ENCODE peak calls at places on chromosomes 7 and 10, in ten cellular contexts. K is NCI-H460; B is HTR-8/SVneo; H is lung microvascular endothelial cell; P is AG10803; V is GM10248; T is natural killer cell treated with Interleukin-12 subunit alpha and Interleukin-12 subunit beta and Interleukin-15 and Interleukin-18, amount 100 ng/mL, for 72 hours; M is hypothalamus; Z is kidney; C is fibroblast of lung. L is an unnamed sample.

GRCh38 chr7:50690541-50691011 is 92.1 kb downstream of the GRB10 start:
- DNase-seq in K (no peak), B (no peak), H (no peak), P (no peak), V (no peak), T (no peak), M (no peak), Z (no peak), C (no peak), L (no peak)

GRCh38 chr7:139561-140243 is 52.7 kb upstream of the FAM20C start:
- DNase-seq in K (no peak), B (no peak), H (no peak), P (no peak), V (no peak), T (no peak), M (no peak), Z (no peak), C (no peak), L (no peak)

GRCh38 chr10:8873310-8873709 is 818.8 kb downstream of the GATA3 start:
- DNase-seq in K (no peak), B (peak; percentile 15), H (no peak), P (no peak), V (no peak), T (no peak), M (no peak), Z (no peak), C (no peak), L (no peak)

GRCh38 chr7:41874206-41874770 is 171.4 kb upstream of the INHBA start:
- DNase-seq in K (no peak), B (no peak), H (no peak), P (peak; percentile 26), V (no peak), T (no peak), M (no peak), Z (no peak), C (no peak), L (no peak)

GRCh38 chr7:20399516-20399915 is 68.8 kb downstream of the ITGB8 start:
- DNase-seq in K (no peak), B (no peak), H (no peak), P (no peak), V (no peak), T (no peak), M (no peak), Z (no peak), C (no peak), L (no peak)

GRCh38 chr7:51029131-51029530 is 246.4 kb upstream of the GRB10 start:
- DNase-seq in K (no peak), B (no peak), H (peak; percentile 15), P (no peak), V (no peak), T (no peak), M (no peak), Z (no peak), C (no peak), L (no peak)

GRCh38 chr10:3215336-3215860 is 42.8 kb upstream of the PITRM1 start:
- DNase-seq in K (no peak), B (no peak), H (no peak), P (no peak), V (no peak), T (no peak), M (peak; percentile 22), Z (no peak), C (no peak), L (no peak)

GRCh38 chr10:133420579-133420978 is 3.8 kb downstream of the SPRN start:
- DNase-seq in K (no peak), B (no peak), H (no peak), P (no peak), V (no peak), T (no peak), M (no peak), Z (no peak), C (no peak), L (no peak)

GRCh38 chr7:84509522-84509921 is 314.9 kb upstream of the SEMA3A start:
- DNase-seq in K (no peak), B (no peak), H (no peak), P (no peak), V (no peak), T (no peak), M (no peak), Z (no peak), C (peak; percentile 39), L (no peak)

GRCh38 chr7:105625986-105626385 is 44.7 kb upstream of the EFCAB10 start:
- DNase-seq in K (no peak), B (no peak), H (no peak), P (no peak), V (no peak), T (no peak), M (no peak), Z (no peak), C (no peak), L (no peak)

GRCh38 chr10:78856421-78856820 is 212.3 kb upstream of the ZMIZ1 start:
- DNase-seq in K (no peak), B (no peak), H (no peak), P (no peak), V (no peak), T (no peak), M (peak; percentile 91), Z (peak; percentile 85), C (peak; percentile 44), L (no peak)

GRCh38 chr10:112271982-112272381 is 11.2 kb upstream of the TECTB start:
- DNase-seq in K (no peak), B (no peak), H (no peak), P (peak; percentile 95), V (no peak), T (no peak), M (no peak), Z (no peak), C (peak; percentile 67), L (no peak)

GRCh38 chr10:2828741-2829140 is 238.6 kb upstream of the PFKP start:
- DNase-seq in K (no peak), B (no peak), H (no peak), P (no peak), V (no peak), T (no peak), M (no peak), Z (no peak), C (no peak), L (no peak)

GRCh38 chr7:139430443-139430842 is 53.0 kb downstream of the KLRG2 start:
- DNase-seq in K (no peak), B (no peak), H (no peak), P (no peak), V (no peak), T (no peak), M (no peak), Z (no peak), C (no peak), L (no peak)

GRCh38 chr7:102273749-102274712 is 12.6 kb upstream of the SH2B2 start:
- DNase-seq in K (peak; percentile 58), B (peak; percentile 94), H (no peak), P (peak; percentile 53), V (no peak), T (no peak), M (no peak), Z (peak; percentile 73), C (peak; percentile 78), L (no peak)

GRCh38 chr10:62437696-62438095 is 63.5 kb downstream of the ZNF365 start:
- DNase-seq in K (peak; percentile 60), B (peak; percentile 25), H (peak; percentile 71), P (peak; percentile 92), V (peak; percentile 30), T (no peak), M (no peak), Z (no peak), C (peak; percentile 81), L (no peak)

GRCh38 chr7:75798770-75799169 is 14.8 kb downstream of the CCL24 start:
- DNase-seq in K (no peak), B (no peak), H (no peak), P (no peak), V (no peak), T (no peak), M (no peak), Z (no peak), C (no peak), L (no peak)

GRCh38 chr7:138781004-138781403 is 16.8 kb upstream of the TMEM213 start:
- DNase-seq in K (no peak), B (no peak), H (no peak), P (no peak), V (no peak), T (no peak), M (no peak), Z (no peak), C (no peak), L (no peak)

GRCh38 chr7:128796325-128796724 is 4.6 kb downstream of the CCDC136 start:
- DNase-seq in K (no peak), B (no peak), H (no peak), P (peak; percentile 73), V (no peak), T (peak; percentile 29), M (no peak), Z (no peak), C (peak; percentile 65), L (no peak)

GRCh38 chr10:369441-370221 is 234.4 kb downstream of the ZMYND11 start:
- DNase-seq in K (no peak), B (no peak), H (no peak), P (peak; percentile 92), V (no peak), T (no peak), M (no peak), Z (no peak), C (peak; percentile 91), L (no peak)

GRCh38 chr7:140685407-140686087 is 11.0 kb upstream of the NDUFB2 start:
- DNase-seq in K (no peak), B (no peak), H (peak; percentile 93), P (no peak), V (no peak), T (no peak), M (no peak), Z (no peak), C (no peak), L (no peak)

GRCh38 chr7:24715661-24716479 is 41.4 kb downstream of the GSDME start:
- DNase-seq in K (peak; percentile 22), B (peak; percentile 32), H (peak; percentile 63), P (peak; percentile 44), V (peak; percentile 68), T (no peak), M (peak; percentile 59), Z (no peak), C (peak; percentile 54), L (no peak)

GRCh38 chr7:29140873-29141468 is 5.4 kb downstream of the CPVL start:
- DNase-seq in K (no peak), B (no peak), H (no peak), P (no peak), V (no peak), T (no peak), M (no peak), Z (no peak), C (no peak), L (no peak)

GRCh38 chr7:144629011-144629410 is 206.8 kb downstream of the TPK1 start:
- DNase-seq in K (no peak), B (no peak), H (no peak), P (no peak), V (no peak), T (no peak), M (no peak), Z (no peak), C (no peak), L (no peak)

GRCh38 chr10:13924020-13924725 is 337.4 kb downstream of the PRPF18 start:
- DNase-seq in K (no peak), B (peak; percentile 48), H (no peak), P (peak; percentile 93), V (no peak), T (no peak), M (no peak), Z (no peak), C (peak; percentile 97), L (no peak)

GRCh38 chr7:48173313-48173712 is 2.1 kb downstream of the ABCA13 start:
- DNase-seq in K (no peak), B (no peak), H (no peak), P (no peak), V (no peak), T (no peak), M (no peak), Z (no peak), C (no peak), L (no peak)

GRCh38 chr10:5416981-5417380 is 4.6 kb downstream of the NET1 start:
- DNase-seq in K (no peak), B (no peak), H (peak; percentile 17), P (no peak), V (no peak), T (no peak), M (no peak), Z (no peak), C (no peak), L (no peak)

GRCh38 chr7:27686315-27686714 is 23.6 kb upstream of the HIBADH start:
- DNase-seq in K (no peak), B (no peak), H (no peak), P (peak; percentile 35), V (no peak), T (no peak), M (no peak), Z (no peak), C (no peak), L (no peak)

L was measured in CD8-positive, alpha-beta T cell.